ENCODE peak calls at places on chromosomes 5 and 9, in five cellular contexts. L, E, I, R and Y are unnamed samples.

GRCh38 chr9:121372239-121372562 is 2.2 kb upstream of the STOM start:
- DNase-seq in L (no peak), I (no peak), R (no peak), E (no peak), Y (no peak)

GRCh38 chr9:135526730-135527571 is 5.7 kb downstream of the LCN1 start:
- DNase-seq in R (no peak), I (peak), L (no peak), E (peak), Y (no peak)

GRCh38 chr9:79687131-79687447 is 115.3 kb downstream of the TLE4 start:
- DNase-seq in L (no peak), I (no peak), R (no peak), E (no peak), Y (peak)

GRCh38 chr5:154593091-154593490 is 115.1 kb upstream of the HAND1 start:
- DNase-seq in L (no peak), E (no peak), R (no peak), I (no peak), Y (no peak)

GRCh38 chr5:152673601-152674000 is 268.5 kb upstream of the NMUR2 start:
- DNase-seq in R (no peak), L (no peak), E (no peak), I (no peak), Y (no peak)

GRCh38 chr9:131365546-131365945 is 28.3 kb upstream of the PRRC2B start:
- DNase-seq in E (no peak), I (no peak), R (no peak), L (no peak), Y (no peak)

GRCh38 chr9:3809724-3810123 is 283.9 kb upstream of the RFX3 start:
- DNase-seq in R (no peak), E (no peak), I (no peak), L (no peak), Y (no peak)

GRCh38 chr5:7468742-7469141 is 72.8 kb downstream of the ADCY2 start:
- DNase-seq in R (no peak), I (no peak), E (no peak), L (no peak), Y (no peak)

GRCh38 chr5:159452480-159453167 is 122.3 kb upstream of the IL12B start:
- DNase-seq in L (no peak), E (no peak), R (no peak), I (no peak), Y (no peak)

GRCh38 chr9:135818718-135819475 is 88.4 kb downstream of the CAMSAP1 start:
- DNase-seq in E (no peak), L (no peak), R (no peak), I (no peak), Y (no peak)

GRCh38 chr9:614421-614820 is 227.1 kb upstream of the DMRT1 start:
- DNase-seq in L (no peak), R (no peak), E (no peak), I (peak), Y (no peak)

GRCh38 chr9:19924090-19924489 is 135.3 kb upstream of the SLC24A2 start:
- DNase-seq in E (no peak), I (no peak), R (no peak), L (no peak), Y (no peak)

GRCh38 chr5:81842795-81843377 is 92.0 kb upstream of the SSBP2 start:
- DNase-seq in L (no peak), R (no peak), I (no peak), E (no peak), Y (no peak)

GRCh38 chr9:79046401-79046800 is 525.4 kb upstream of the TLE4 start:
- DNase-seq in R (no peak), I (no peak), L (no peak), E (no peak), Y (no peak)

GRCh38 chr9:137313956-137314560 is 12.0 kb upstream of the NRARP start:
- DNase-seq in R (no peak), L (no peak), I (no peak), E (no peak), Y (no peak)

GRCh38 chr9:37667706-37668672 is 17.2 kb downstream of the FRMPD1 start:
- DNase-seq in E (peak), I (no peak), R (no peak), L (no peak), Y (no peak)

GRCh38 chr5:137146402-137146889 is 352.7 kb downstream of the SPOCK1 start:
- DNase-seq in R (no peak), L (peak), E (no peak), I (no peak), Y (no peak)

GRCh38 chr5:93596676-93597441 is 13.8 kb downstream of the NR2F1 start:
- DNase-seq in E (peak), I (peak), R (no peak), L (no peak), Y (no peak)

GRCh38 chr9:94079236-94079635 is 5.0 kb upstream of the PTPDC1 start:
- DNase-seq in E (no peak), L (no peak), R (no peak), I (no peak), Y (no peak)

GRCh38 chr5:78594946-78595921 is 53.3 kb downstream of the LHFPL2 start:
- DNase-seq in E (no peak), I (no peak), L (no peak), R (no peak), Y (no peak)

GRCh38 chr5:38666668-38667498 is 110.4 kb upstream of the LIFR start:
- DNase-seq in E (peak), I (peak), R (no peak), L (no peak), Y (no peak)

GRCh38 chr5:139388198-139388821 is 1.4 kb downstream of the MZB1 start:
- DNase-seq in I (no peak), L (no peak), E (peak), R (no peak), Y (no peak)

GRCh38 chr5:107533946-107534876 is 136.5 kb downstream of the EFNA5 start:
- DNase-seq in I (no peak), R (no peak), L (no peak), E (no peak), Y (no peak)

GRCh38 chr5:94314507-94315170 is 303.8 kb downstream of the KIAA0825 start:
- DNase-seq in E (peak), R (no peak), I (no peak), L (no peak), Y (no peak)

GRCh38 chr9:95910023-95910706 is 34.7 kb downstream of the ERCC6L2 start:
- DNase-seq in R (no peak), E (no peak), I (no peak), L (no peak), Y (no peak)

GRCh38 chr9:76595645-76596044 is 136.7 kb downstream of the GCNT1 start:
- DNase-seq in E (no peak), L (no peak), I (no peak), R (no peak), Y (no peak)

GRCh38 chr5:160543395-160543794 is 121.7 kb downstream of the PTTG1 start:
- DNase-seq in L (no peak), R (no peak), E (no peak), I (no peak), Y (no peak)

GRCh38 chr5:178453224-178453623 is 137.0 kb downstream of the COL23A1 start:
- DNase-seq in L (no peak), I (no peak), E (no peak), R (no peak), Y (no peak)

GRCh38 chr9:24801344-24801743 is 255.6 kb upstream of the IZUMO3 start:
- DNase-seq in E (no peak), R (no peak), L (no peak), I (no peak), Y (no peak)

GRCh38 chr5:75659791-75660453 is 48.7 kb downstream of the ANKDD1B start:
- DNase-seq in L (no peak), R (no peak), E (no peak), I (no peak), Y (no peak)

GRCh38 chr5:79200573-79201183 is 35.3 kb upstream of the JMY start:
- DNase-seq in I (no peak), R (peak), E (no peak), L (no peak), Y (no peak)

GRCh38 chr5:68021958-68022357 is 193.6 kb upstream of the PIK3R1 start:
- DNase-seq in E (no peak), I (no peak), R (no peak), L (no peak), Y (no peak)

GRCh38 chr5:38404667-38405276 is 146.4 kb downstream of the EGFLAM start:
- DNase-seq in L (no peak), R (no peak), I (no peak), E (peak), Y (no peak)

GRCh38 chr5:179908528-179908927 is 831 bp upstream of the TBC1D9B start:
- DNase-seq in E (peak), L (no peak), R (no peak), I (no peak), Y (no peak)

GRCh38 chr9:36192196-36192595 is 1.5 kb downstream of the CLTA start:
- DNase-seq in I (no peak), L (no peak), R (no peak), E (peak), Y (no peak)

GRCh38 chr5:180170111-180170809 is 38.8 kb downstream of the RASGEF1C start:
- DNase-seq in L (peak), E (peak), R (no peak), I (no peak), Y (no peak)

GRCh38 chr5:35438786-35439185 is 178.9 kb upstream of the SPEF2 start:
- DNase-seq in E (no peak), I (no peak), L (no peak), R (no peak), Y (no peak)

DNA sequence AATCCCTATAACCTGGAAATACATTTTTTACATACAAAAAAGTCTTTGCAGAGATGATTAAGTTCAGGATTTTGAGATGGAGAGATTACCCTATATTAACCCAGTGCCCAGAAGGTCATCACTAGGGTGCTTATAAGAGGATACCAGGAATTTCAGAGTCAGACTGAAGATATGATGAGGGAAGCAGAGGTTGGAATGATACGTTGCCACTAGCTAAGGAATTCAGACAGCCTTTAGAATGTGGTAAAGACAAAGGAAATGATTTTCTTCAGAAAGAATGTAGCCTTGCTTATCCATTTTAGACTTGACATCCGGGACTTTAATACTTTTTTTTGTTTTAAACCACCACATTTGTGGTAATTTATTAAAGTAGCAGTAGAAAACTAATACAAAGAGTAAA is 2176.8 kb upstream of the C9orf72 start:
- DNase-seq in L (no peak), R (no peak), I (no peak), E (no peak), Y (no peak)
- H3K27ac ChIP-seq in L (no peak), R (no peak), I (no peak), E (no peak), Y (no peak)

GRCh38 chr5:117667105-117667504 is 1092.5 kb upstream of the SEMA6A start:
- DNase-seq in L (no peak), I (no peak), R (no peak), E (peak), Y (no peak)
- H3K27ac ChIP-seq in L (no peak), I (no peak), R (no peak), E (peak), Y (no peak)

GRCh38 chr9:129282308-129283211 is 104.5 kb upstream of the IER5L start:
- DNase-seq in L (no peak), I (peak), R (no peak), E (peak), Y (no peak)
- H3K27ac ChIP-seq in L (peak), I (peak), R (no peak), E (no peak), Y (no peak)

DNA sequence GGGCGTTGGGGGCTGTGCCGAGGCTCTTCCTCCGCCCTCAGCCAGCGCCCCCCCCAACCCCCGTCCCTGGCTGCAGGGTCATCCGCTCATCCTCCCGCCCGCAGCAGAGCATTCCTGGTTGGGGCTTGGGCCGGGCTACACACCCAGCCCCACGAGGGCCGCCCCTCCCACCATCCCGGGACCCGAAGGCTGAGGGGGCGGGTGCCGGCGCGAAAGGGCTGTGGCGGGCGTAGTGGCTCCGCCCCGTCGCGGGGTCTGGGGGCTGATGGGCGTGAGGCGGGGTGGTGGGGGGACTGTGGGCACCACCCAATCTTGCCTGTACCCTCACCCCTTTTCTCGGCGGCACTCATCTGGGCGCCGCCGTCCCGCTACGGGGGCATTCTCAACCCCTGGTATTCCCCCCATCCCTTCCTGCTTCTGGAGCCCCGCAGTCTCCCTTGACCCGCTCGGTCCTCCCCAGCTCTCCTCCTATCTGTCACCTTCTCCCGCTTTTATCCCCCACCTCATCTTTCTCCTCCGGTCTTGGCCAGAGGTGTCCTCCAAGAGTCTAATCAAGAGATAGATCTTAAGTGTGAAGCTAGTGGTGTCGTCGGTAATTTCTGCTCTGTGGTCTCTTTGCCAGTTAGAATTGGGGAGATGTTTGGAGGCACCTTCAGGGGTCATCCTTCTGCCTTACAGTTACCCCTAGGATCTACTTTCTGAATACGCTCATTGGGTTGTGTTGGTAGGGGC is 1.6 kb downstream of the FER start:
- DNase-seq in E (peak), L (peak), I (no peak), R (peak), Y (no peak)
- H3K27ac ChIP-seq in E (peak), L (peak), I (peak), R (peak), Y (peak)

GRCh38 chr9:105027082-105027481 is 99.1 kb upstream of the ABCA1 start:
- DNase-seq in R (no peak), E (no peak), I (no peak), L (no peak), Y (no peak)

GRCh38 chr9:105021917-105022316 is 94.0 kb upstream of the ABCA1 start:
- DNase-seq in L (no peak), E (no peak), R (no peak), I (no peak), Y (no peak)

GRCh38 chr9:105026451-105026850 is 98.5 kb upstream of the ABCA1 start:
- DNase-seq in L (no peak), R (no peak), I (no peak), E (no peak), Y (no peak)

GRCh38 chr9:105023788-105024187 is 95.8 kb upstream of the ABCA1 start:
- DNase-seq in R (no peak), E (no peak), L (no peak), I (no peak), Y (no peak)

DNA sequence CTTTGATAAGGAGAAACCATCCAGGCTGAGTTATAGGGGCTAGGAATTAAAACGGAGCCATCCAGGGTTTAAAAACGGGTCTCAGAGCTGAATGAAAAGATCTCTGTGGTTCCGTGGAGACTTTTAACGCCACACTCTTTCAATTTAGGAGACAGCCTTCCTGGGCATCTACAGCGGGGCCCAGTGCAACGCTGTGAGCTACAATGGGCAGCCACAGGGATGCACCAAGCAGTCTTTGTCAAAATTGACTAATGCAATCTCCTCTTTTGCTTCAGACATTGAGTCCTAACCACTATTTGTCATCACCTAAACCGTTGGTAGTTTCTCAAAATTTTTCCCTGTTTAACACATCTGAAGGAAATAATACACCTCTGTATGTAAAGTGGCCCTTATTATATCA is 96.6 kb upstream of the ABCA1 start:
- DNase-seq in I (no peak), E (no peak), R (no peak), L (no peak), Y (no peak)
- H3K27ac ChIP-seq in I (no peak), E (no peak), R (no peak), L (no peak), Y (no peak)

GRCh38 chr9:91427873-91428272 is 4.2 kb upstream of the NFIL3 start:
- DNase-seq in L (no peak), R (no peak), I (no peak), E (no peak), Y (no peak)

GRCh38 chr9:91429501-91429900 is 5.9 kb upstream of the NFIL3 start:
- DNase-seq in E (no peak), L (no peak), R (no peak), I (no peak), Y (no peak)

GRCh38 chr9:91431485-91431884 is 7.9 kb upstream of the NFIL3 start:
- DNase-seq in I (no peak), L (no peak), R (no peak), E (no peak), Y (no peak)

GRCh38 chr9:91428431-91428830 is 4.8 kb upstream of the NFIL3 start:
- DNase-seq in L (no peak), E (no peak), R (no peak), I (no peak), Y (no peak)

GRCh38 chr9:91428927-91429351 is 5.3 kb upstream of the NFIL3 start:
- DNase-seq in L (no peak), E (no peak), I (peak), R (no peak), Y (no peak)
- H3K27ac ChIP-seq in L (no peak), E (no peak), I (peak), R (no peak), Y (no peak)

DNA sequence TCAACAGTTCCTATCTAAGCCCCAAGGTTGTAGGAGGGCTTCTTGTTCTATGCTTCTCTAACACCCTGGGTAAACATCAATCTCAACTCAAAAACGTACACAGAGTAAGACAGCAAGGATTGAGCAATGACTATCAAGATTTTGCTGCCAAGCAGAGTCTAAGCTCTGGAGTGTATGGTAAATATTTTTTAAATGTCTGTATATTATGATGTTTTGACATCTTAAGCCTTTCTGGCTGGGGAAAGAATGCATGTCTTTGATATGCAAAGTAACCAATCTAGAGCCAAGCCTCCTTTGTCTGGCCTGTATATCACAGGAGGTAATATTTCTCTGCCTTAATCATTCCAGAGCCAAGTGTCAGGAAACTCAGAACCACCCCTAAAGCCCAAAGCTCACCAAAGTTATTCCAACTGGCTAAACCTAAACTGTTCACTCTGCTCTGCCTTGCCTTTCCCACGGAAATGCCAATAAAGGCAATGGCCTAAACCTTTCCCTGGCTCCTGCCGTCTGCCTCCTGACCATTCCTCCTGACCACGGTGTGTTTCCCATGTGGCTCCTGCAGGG is 45.2 kb downstream of the YIPF5 start:
- DNase-seq in R (no peak), E (peak), L (no peak), I (no peak), Y (no peak)
- H3K27ac ChIP-seq in R (no peak), E (peak), L (no peak), I (no peak), Y (no peak)

GRCh38 chr9:113580041-113580953 is 116.8 kb downstream of the RGS3 start:
- DNase-seq in R (peak), E (no peak), I (peak), L (peak), Y (peak)

GRCh38 chr9:113583511-113584470 is 120.3 kb downstream of the RGS3 start:
- DNase-seq in R (no peak), L (no peak), E (no peak), I (peak), Y (no peak)

GRCh38 chr9:113582698-113583200 is 119.2 kb downstream of the RGS3 start:
- DNase-seq in E (no peak), R (no peak), I (no peak), L (no peak), Y (no peak)

GRCh38 chr9:113580954-113581311 is 117.4 kb downstream of the RGS3 start:
- DNase-seq in R (no peak), I (no peak), L (no peak), E (no peak), Y (no peak)

DNA sequence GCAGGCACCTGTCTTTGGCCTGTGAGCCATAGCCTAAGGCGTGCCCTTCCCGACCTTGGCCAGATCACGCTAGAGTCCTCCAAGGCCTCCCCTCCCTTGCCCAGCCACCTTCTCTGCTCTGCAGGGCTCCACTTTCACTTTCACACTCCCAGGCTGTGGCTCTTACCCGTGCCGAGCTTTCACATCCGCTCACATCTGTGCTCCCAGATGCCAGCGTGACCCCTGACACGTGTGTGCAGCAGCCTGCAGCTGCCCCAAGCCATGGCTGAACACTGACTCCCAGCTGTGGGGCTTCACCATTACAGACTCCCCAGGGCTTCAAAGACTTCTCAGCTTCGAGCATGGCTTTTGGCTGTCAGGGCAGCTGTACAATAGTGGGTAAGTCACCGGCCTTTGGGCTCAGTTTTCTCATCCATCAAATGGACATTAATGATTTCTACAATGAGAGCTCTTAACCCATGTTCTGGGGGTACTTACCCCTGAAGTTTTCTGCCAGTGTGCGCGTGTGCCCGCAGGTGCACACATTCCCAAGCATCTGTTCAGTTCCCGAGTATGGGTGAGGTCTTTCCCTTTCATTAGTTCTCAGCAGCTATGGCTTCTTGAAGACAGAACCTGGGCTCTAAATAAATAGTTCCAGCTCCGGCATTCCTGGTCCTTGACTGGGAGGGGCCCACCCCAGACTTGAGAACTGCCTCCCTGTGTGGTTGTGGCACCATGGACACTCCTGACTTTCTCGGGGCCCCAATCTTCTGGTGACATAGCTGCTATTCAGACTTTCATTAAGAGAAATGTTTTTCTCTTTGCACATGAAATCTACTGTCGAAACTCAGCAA is 118.6 kb downstream of the RGS3 start:
- DNase-seq in L (peak), R (peak), E (no peak), I (peak), Y (peak)
- H3K27ac ChIP-seq in L (peak), R (peak), E (no peak), I (peak), Y (peak)